ENCODE peak calls at places on chromosomes 11 and 22, in eight cellular contexts. I is Panc1, M is GM23248, O is fibroblast of lung, K is Karpas-422, X is heart right ventricle, H is cardiac muscle cell, Q is IMR-90. N is an unnamed sample.

GRCh38 chr22:23753371-23753770 is 854 bp downstream of the VPREB3 start:
- DNase-seq in I (no peak), M (no peak), O (no peak), K (peak; percentile 92), X (no peak), H (no peak), Q (no peak), N (no peak)

GRCh38 chr22:33917744-33918406 is 2.4 kb downstream of the LARGE1 start:
- DNase-seq in I (no peak), M (peak; percentile 40), O (peak; percentile 53), K (no peak), X (no peak), H (no peak), Q (peak; percentile 50), N (no peak)

GRCh38 chr11:123543796-123544195 is 110.6 kb downstream of the SCN3B start:
- DNase-seq in I (no peak), M (peak; percentile 92), O (peak; percentile 42), K (no peak), X (no peak), H (peak; percentile 42), Q (peak; percentile 70), N (peak; percentile 30)

GRCh38 chr11:119832536-119832935 is 103.5 kb upstream of the NECTIN1 start:
- DNase-seq in I (no peak), M (peak; percentile 50), O (no peak), K (no peak), X (peak; percentile 28), H (peak; percentile 51), Q (peak; percentile 5), N (peak; percentile 5)

GRCh38 chr11:120383518-120384155 is 47.4 kb downstream of the ARHGEF12 start:
- DNase-seq in I (no peak), M (peak; percentile 21), O (no peak), K (no peak), X (no peak), H (no peak), Q (no peak), N (no peak)

GRCh38 chr22:22245935-22246525 is 1.4 kb downstream of the VPREB1 start:
- DNase-seq in I (no peak), M (no peak), O (no peak), K (no peak), X (no peak), H (no peak), Q (no peak), N (no peak)

GRCh38 chr11:16291729-16292128 is 64.6 kb downstream of the SOX6 start:
- DNase-seq in I (no peak), M (no peak), O (no peak), K (no peak), X (no peak), H (no peak), Q (no peak), N (no peak)

GRCh38 chr11:45554230-45554967 is 111.0 kb downstream of the CHST1 start:
- DNase-seq in I (no peak), M (no peak), O (no peak), K (no peak), X (peak; percentile 30), H (no peak), Q (no peak), N (no peak)

GRCh38 chr22:22935546-22936157 is 48.0 kb downstream of the IGLL5 start:
- DNase-seq in I (no peak), M (no peak), O (no peak), K (peak; percentile 97), X (no peak), H (no peak), Q (no peak), N (no peak)

GRCh38 chr22:50621948-50622722 is 5.8 kb downstream of the ARSA start:
- DNase-seq in I (no peak), M (no peak), O (no peak), K (peak; percentile 74), X (no peak), H (no peak), Q (no peak), N (peak; percentile 24)

GRCh38 chr11:11604340-11604992 is 17.3 kb downstream of the GALNT18 start:
- DNase-seq in I (no peak), M (no peak), O (no peak), K (no peak), X (no peak), H (no peak), Q (no peak), N (no peak)

GRCh38 chr11:64681171-64681570 is 41.8 kb downstream of the NRXN2 start:
- DNase-seq in I (no peak), M (no peak), O (no peak), K (no peak), X (no peak), H (no peak), Q (no peak), N (no peak)
- H3K27me3 ChIP-seq in I (peaks cover 26% of the 10 kb centered on the region), M (peaks cover 22% of the 10 kb centered on the region), O (peaks cover 26% of the 10 kb centered on the region), K (no peaks in the 10 kb centered on the region), X (peaks cover 19% of the 10 kb centered on the region), H (peaks cover 4% of the 10 kb centered on the region), Q (peaks cover 70% of the 10 kb centered on the region), N (no peaks in the 10 kb centered on the region)

GRCh38 chr22:49475253-49475652 is 352.4 kb downstream of the BRD1 start:
- DNase-seq in I (no peak), M (no peak), O (no peak), K (no peak), X (no peak), H (no peak), Q (no peak), N (no peak)
- H3K27me3 ChIP-seq in I (peaks cover 2% of the 10 kb centered on the region), M (no peaks in the 10 kb centered on the region), O (no peaks in the 10 kb centered on the region), K (no peaks in the 10 kb centered on the region), X (peaks cover 4% of the 10 kb centered on the region), H (no peaks in the 10 kb centered on the region), Q (no peaks in the 10 kb centered on the region), N (no peaks in the 10 kb centered on the region)

DNA sequence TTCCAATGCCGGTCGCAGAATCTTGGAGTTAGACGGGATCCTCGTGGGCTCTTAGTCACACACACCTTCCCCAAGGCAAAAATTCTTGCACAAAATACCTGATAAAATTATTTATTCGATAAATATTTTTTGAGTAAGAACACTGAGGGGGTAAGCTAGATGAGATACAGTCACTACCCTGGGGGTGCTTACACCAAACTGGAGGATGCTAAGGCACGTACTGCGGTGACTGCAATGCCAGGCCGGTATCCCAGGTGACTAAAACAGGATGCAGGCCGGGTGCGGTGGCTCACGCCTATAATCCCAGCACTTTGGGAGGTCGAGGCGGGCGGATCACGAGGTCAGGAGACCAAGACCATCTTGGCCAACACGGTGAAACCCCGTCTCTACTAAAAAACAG is 1.7 kb upstream of the MRTFA start:
- DNase-seq in I (no peak), M (no peak), O (no peak), K (no peak), X (no peak), H (no peak), Q (no peak), N (no peak)
- H3K27me3 ChIP-seq in I (no peaks in the 10 kb centered on the region), M (no peaks in the 10 kb centered on the region), O (no peaks in the 10 kb centered on the region), K (no peaks in the 10 kb centered on the region), X (no peaks in the 10 kb centered on the region), H (no peaks in the 10 kb centered on the region), Q (no peaks in the 10 kb centered on the region), N (no peaks in the 10 kb centered on the region)

GRCh38 chr22:41381329-41382097 is at the start of gene TEF:
- DNase-seq in I (peak; percentile 77), M (peak; percentile 100), O (peak; percentile 98), K (peak; percentile 99), X (peak; percentile 98), H (peak; percentile 99), Q (peak; percentile 98), N (peak; percentile 99)
- H3K27me3 ChIP-seq in I (no peaks in the 10 kb centered on the region), M (no peaks in the 10 kb centered on the region), O (no peaks in the 10 kb centered on the region), K (no peaks in the 10 kb centered on the region), X (no peaks in the 10 kb centered on the region), H (no peaks in the 10 kb centered on the region), Q (no peaks in the 10 kb centered on the region), N (no peaks in the 10 kb centered on the region)

DNA sequence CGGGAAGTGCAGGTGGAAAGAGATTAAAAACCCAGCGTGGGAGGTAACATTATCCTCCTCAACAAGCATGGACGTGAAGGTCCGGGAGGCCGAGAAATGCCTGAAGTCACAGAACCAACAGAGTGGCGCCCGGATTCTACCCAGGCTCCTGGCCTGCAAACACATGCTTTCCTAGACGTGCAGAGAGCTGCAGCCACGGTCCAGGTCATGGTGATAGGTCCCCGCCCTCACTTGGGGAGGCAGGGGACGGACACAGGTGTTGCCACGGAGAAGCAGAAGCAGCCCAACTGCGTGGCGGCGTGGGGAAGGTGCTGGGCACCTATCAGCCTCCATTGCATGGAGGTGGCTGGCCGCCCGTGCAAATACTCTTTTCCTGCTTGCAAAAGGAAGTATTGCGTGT is 148.8 kb downstream of the MPPED1 start:
- DNase-seq in I (no peak), M (no peak), O (no peak), K (no peak), X (no peak), H (no peak), Q (no peak), N (no peak)
- H3K27me3 ChIP-seq in I (no peaks in the 10 kb centered on the region), M (no peaks in the 10 kb centered on the region), O (no peaks in the 10 kb centered on the region), K (no peaks in the 10 kb centered on the region), X (peaks cover 23% of the 10 kb centered on the region), H (no peaks in the 10 kb centered on the region), Q (no peaks in the 10 kb centered on the region), N (no peaks in the 10 kb centered on the region)

GRCh38 chr11:44308256-44308922 is 1.6 kb downstream of the ALX4 start:
- DNase-seq in I (no peak), M (no peak), O (no peak), K (no peak), X (no peak), H (no peak), Q (no peak), N (no peak)
- H3K27me3 ChIP-seq in I (peaks cover 5% of the 10 kb centered on the region), M (peaks cover 93% of the 10 kb centered on the region), O (peaks cover 73% of the 10 kb centered on the region), K (no peaks in the 10 kb centered on the region), X (peaks cover 100% of the 10 kb centered on the region), H (peaks cover 100% of the 10 kb centered on the region), Q (peaks cover 98% of the 10 kb centered on the region), N (peaks cover 72% of the 10 kb centered on the region)

GRCh38 chr22:37167176-37167980 is 17.7 kb upstream of the IL2RB start:
- DNase-seq in I (no peak), M (no peak), O (no peak), K (no peak), X (no peak), H (no peak), Q (no peak), N (no peak)

GRCh38 chr22:37167981-37168647 is 18.4 kb upstream of the IL2RB start:
- DNase-seq in I (no peak), M (no peak), O (no peak), K (no peak), X (no peak), H (no peak), Q (no peak), N (no peak)

GRCh38 chr22:37171662-37172061 is 16.4 kb downstream of the C1QTNF6 start:
- DNase-seq in I (no peak), M (no peak), O (no peak), K (no peak), X (no peak), H (no peak), Q (no peak), N (no peak)

GRCh38 chr22:37169947-37170688 is 17.9 kb downstream of the C1QTNF6 start:
- DNase-seq in I (no peak), M (no peak), O (no peak), K (no peak), X (no peak), H (no peak), Q (no peak), N (no peak)

GRCh38 chr22:37169412-37169811 is 18.6 kb downstream of the C1QTNF6 start:
- DNase-seq in I (no peak), M (no peak), O (no peak), K (no peak), X (no peak), H (no peak), Q (no peak), N (no peak)
- H3K27me3 ChIP-seq in I (no peaks in the 10 kb centered on the region), M (no peaks in the 10 kb centered on the region), O (peaks cover 12% of the 10 kb centered on the region), K (no peaks in the 10 kb centered on the region), X (no peaks in the 10 kb centered on the region), H (no peaks in the 10 kb centered on the region), Q (peaks cover 23% of the 10 kb centered on the region), N (no peaks in the 10 kb centered on the region)